ENCODE peak calls at places on chromosomes 6 and 20, in six cellular contexts. D, S, K, L, X and R are unnamed samples.
A peak's percentile ranks its signal among the peaks of the same experiment; 100 is the strongest.

GRCh38 chr6:33116881-33117711 is 41.3 kb downstream of the HLA-DPB1 start:
- DNase-seq in L (no peak), K (peak; percentile 6), D (no peak), S (no peak), X (no peak), R (no peak)

GRCh38 chr6:3195695-3196497 is 31.6 kb downstream of the TUBB2B start:
- DNase-seq in L (no peak), D (no peak), S (no peak), K (no peak), X (no peak), R (no peak)

GRCh38 chr6:25056130-25056529 is 120.4 kb upstream of the RIPOR2 start:
- DNase-seq in K (no peak), L (no peak), D (no peak), X (no peak), S (no peak), R (peak; percentile 54)

GRCh38 chr20:44644384-44645131 is 6.9 kb downstream of the ADA start:
- DNase-seq in S (no peak), K (no peak), X (no peak), L (no peak), D (no peak), R (peak; percentile 64)

GRCh38 chr6:36184311-36184710 is 12.2 kb upstream of the BRPF3 start:
- DNase-seq in L (no peak), X (no peak), K (no peak), D (no peak), S (no peak), R (no peak)

GRCh38 chr6:83615025-83615999 is 93.6 kb downstream of the SNAP91 start:
- DNase-seq in L (no peak), D (peak; percentile 1), X (peak; percentile 43), K (peak; percentile 59), S (peak; percentile 7), R (peak; percentile 13)

GRCh38 chr6:150549007-150549406 is 50.7 kb upstream of the PLEKHG1 start:
- DNase-seq in D (no peak), K (no peak), S (no peak), X (no peak), L (no peak), R (no peak)

GRCh38 chr6:2731281-2731909 is 19.3 kb downstream of the MYLK4 start:
- DNase-seq in L (no peak), K (no peak), D (no peak), S (no peak), X (no peak), R (no peak)

GRCh38 chr6:77341058-77341986 is 122.0 kb downstream of the HTR1B start:
- DNase-seq in L (no peak), K (peak; percentile 61), X (no peak), D (no peak), S (no peak), R (no peak)

GRCh38 chr20:35575958-35576357 is 34.1 kb downstream of the ERGIC3 start:
- DNase-seq in D (no peak), L (no peak), K (no peak), X (no peak), S (no peak), R (no peak)

GRCh38 chr6:16493802-16494201 is 255.4 kb downstream of the GMPR start:
- DNase-seq in L (no peak), K (no peak), D (no peak), X (no peak), S (no peak), R (no peak)

GRCh38 chr20:3239026-3239866 is at the start of gene SLC4A11:
- DNase-seq in S (peak; percentile 78), L (peak; percentile 52), D (no peak), K (peak; percentile 68), X (peak; percentile 66), R (no peak)

GRCh38 chr6:52532457-52532856 is 44.4 kb downstream of the TRAM2 start:
- DNase-seq in D (no peak), L (no peak), K (no peak), S (no peak), X (no peak), R (no peak)

GRCh38 chr6:25601797-25602679 is 50.0 kb upstream of the SCGN start:
- DNase-seq in L (no peak), X (peak; percentile 81), D (peak; percentile 15), K (peak; percentile 77), S (peak; percentile 23), R (no peak)

GRCh38 chr6:52475307-52475706 is 55.2 kb downstream of the EFHC1 start:
- DNase-seq in X (no peak), K (peak; percentile 53), D (no peak), L (no peak), S (no peak), R (no peak)

GRCh38 chr6:138555294-138555988 is 56.1 kb upstream of the NHSL1 start:
- DNase-seq in X (no peak), L (peak; percentile 53), S (no peak), D (no peak), K (no peak), R (no peak)

GRCh38 chr20:40948352-40949267 is 80.0 kb upstream of the TOP1 start:
- DNase-seq in X (peak; percentile 39), L (no peak), S (peak; percentile 45), K (peak; percentile 26), D (no peak), R (no peak)

GRCh38 chr6:125002090-125002741 is 40.0 kb downstream of the RNF217 start:
- DNase-seq in X (peak; percentile 29), D (no peak), L (no peak), K (peak; percentile 72), S (no peak), R (no peak)

GRCh38 chr20:51511861-51512619 is 30.5 kb downstream of the NFATC2 start:
- DNase-seq in D (no peak), L (no peak), K (no peak), S (no peak), X (no peak), R (no peak)

GRCh38 chr6:35948725-35949124 is 27.8 kb upstream of the SRPK1 start:
- DNase-seq in S (no peak), D (no peak), L (no peak), X (no peak), K (peak; percentile 42), R (no peak)

GRCh38 chr6:89295981-89296380 is 19.1 kb downstream of the GABRR2 start:
- DNase-seq in D (no peak), X (no peak), S (no peak), K (no peak), L (no peak), R (no peak)

GRCh38 chr6:137493218-137494038 is 766 bp downstream of the OLIG3 start:
- DNase-seq in S (no peak), X (no peak), L (no peak), K (no peak), D (no peak), R (no peak)

GRCh38 chr6:125918681-125919566 is 37.6 kb upstream of the HINT3 start:
- DNase-seq in L (peak; percentile 41), X (peak; percentile 82), S (peak; percentile 52), D (peak; percentile 46), K (peak; percentile 95), R (peak; percentile 73)

GRCh38 chr6:149403534-149403933 is 3.5 kb downstream of the SUMO4 start:
- DNase-seq in K (no peak), D (no peak), L (no peak), X (no peak), S (no peak), R (no peak)

GRCh38 chr6:5260111-5260620 is 584 bp downstream of the LYRM4 start:
- DNase-seq in L (peak; percentile 66), K (peak; percentile 59), S (peak; percentile 56), X (peak; percentile 48), D (no peak), R (peak; percentile 72)

GRCh38 chr20:1108437-1108920 is 9.9 kb upstream of the PSMF1 start:
- DNase-seq in S (peak; percentile 21), L (peak; percentile 50), X (peak; percentile 25), D (no peak), K (peak; percentile 47), R (no peak)

GRCh38 chr20:33685328-33686007 is 717 bp downstream of the E2F1 start:
- DNase-seq in L (no peak), K (no peak), D (no peak), S (no peak), X (no peak), R (peak; percentile 84)

GRCh38 chr20:34581341-34582189 is 23.0 kb downstream of the MAP1LC3A start:
- DNase-seq in X (peak; percentile 66), D (no peak), S (peak; percentile 64), L (no peak), K (peak; percentile 89), R (no peak)

DNA sequence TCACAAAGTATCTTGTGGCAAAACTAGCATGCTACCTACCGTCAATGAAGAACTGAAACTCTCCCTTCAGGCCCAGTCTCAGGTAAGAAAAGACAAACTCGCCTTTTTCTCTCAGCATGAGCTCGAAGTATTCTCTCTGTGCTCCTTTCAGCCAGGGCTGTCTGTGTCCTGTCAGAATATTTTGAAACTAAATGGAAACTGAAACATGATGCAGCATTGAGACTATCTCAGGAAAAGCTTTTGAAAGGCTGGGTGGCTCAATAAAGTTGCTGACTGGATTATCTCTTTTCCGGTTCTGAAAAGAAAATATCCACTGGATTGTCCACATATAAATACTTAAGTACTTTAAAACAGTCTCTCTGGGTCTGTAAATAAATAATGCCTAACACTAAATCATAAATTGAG is 718 bp downstream of the CALHM5 start:
- DNase-seq in S (no peak), X (peak; percentile 43), K (peak; percentile 34), D (no peak), L (no peak), R (no peak)
- H3K4me3 ChIP-seq in S (peak overlapping the region; percentile 64), X (peak overlapping the region; percentile 68), K (peak overlapping the region; percentile 51), D (peak overlapping the region; percentile 66), L (peak overlapping the region; percentile 32), R (no peak overlapping the region)

DNA sequence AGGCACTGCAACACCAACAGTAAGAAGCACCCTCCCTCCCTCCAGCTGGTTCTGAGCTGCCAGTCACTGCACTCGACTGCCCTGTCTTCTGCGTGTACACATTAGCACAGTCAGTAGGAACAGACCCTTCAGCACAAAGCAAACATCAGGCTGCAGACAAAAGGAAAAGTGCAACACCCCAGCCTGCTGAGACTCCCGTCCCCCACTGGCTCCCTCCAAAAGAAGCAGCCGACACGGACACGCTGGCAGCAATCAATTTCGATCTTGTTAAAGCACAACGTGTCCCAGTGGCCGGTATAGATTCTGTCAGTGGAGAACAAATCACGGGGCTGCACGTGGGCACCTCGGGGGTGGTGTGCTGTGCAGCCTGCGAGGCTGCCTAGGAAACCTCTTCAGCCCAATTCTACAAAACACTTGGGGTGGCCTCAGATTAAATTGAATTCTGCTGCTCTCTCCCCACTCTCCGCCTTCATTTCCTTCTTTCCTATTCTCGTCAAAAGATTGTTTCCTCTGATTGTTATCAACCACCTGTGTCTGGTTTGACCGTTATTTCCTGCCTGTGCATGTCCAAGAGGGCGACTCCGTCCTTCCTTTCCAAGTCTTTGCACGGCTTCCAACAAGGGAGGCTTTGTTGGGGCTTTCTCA is 38.7 kb downstream of the TRAF3IP2 start:
- DNase-seq in K (peak; percentile 47), L (no peak), D (no peak), S (no peak), X (peak; percentile 41), R (no peak)
- TF ChIP-seq CTCF in K (no peak), L (no peak), D (no peak), S (no peak), X (no peak), R (no peak)

DNA sequence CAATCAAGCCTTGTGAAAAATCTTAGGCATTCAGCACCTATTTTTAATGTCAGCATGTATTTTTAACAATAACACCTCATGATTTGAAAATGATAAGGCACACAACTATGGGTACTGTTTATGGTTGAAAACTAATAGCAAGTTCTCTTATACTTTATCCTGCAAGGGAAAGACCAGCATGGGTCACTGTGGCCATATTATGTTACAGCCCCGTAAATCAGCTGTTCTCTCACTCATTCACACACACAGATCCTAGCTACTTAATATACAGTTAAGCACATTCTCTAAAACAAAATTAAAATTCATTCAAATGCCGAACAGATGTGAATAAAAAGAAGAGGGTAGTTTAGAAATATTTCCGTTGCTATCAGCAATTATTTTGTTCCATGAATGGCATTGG is 224.4 kb downstream of the OGFRL1 start:
- DNase-seq in S (no peak), L (no peak), X (no peak), K (no peak), D (no peak), R (no peak)
- H3K4me3 ChIP-seq in S (no peak overlapping the region), L (no peak overlapping the region), X (no peak overlapping the region), K (no peak overlapping the region), D (no peak overlapping the region), R (no peak overlapping the region)

GRCh38 chr20:59399426-59400099 is 99.2 kb downstream of the EDN3 start:
- DNase-seq in L (no peak), K (no peak), S (no peak), X (no peak), D (no peak), R (no peak)
- TF ChIP-seq CTCF in L (no peak), K (no peak), S (no peak), X (no peak), D (no peak), R (no peak)